ENCODE peak calls at places on chromosomes 11 and 22, in seven cellular contexts. One of them, this sample, is unnamed.

GRCh38 chr22:19848298-19849224 is 6.1 kb downstream of the GNB1L start:
- DNase-seq in SK-N-SH: no peak
- DNase-seq in HepG2: no peak
- DNase-seq in GM12878: no peak
- DNase-seq in K562: peak; percentile 83
- DNase-seq in H1: no peak
- DNase-seq in HCT116: peak; percentile 32
- DNase-seq in this sample: no peak

GRCh38 chr11:66016793-66017177 is 5.0 kb downstream of the CST6 start:
- DNase-seq in SK-N-SH: no peak
- DNase-seq in HepG2: no peak
- DNase-seq in GM12878: no peak
- DNase-seq in K562: no peak
- DNase-seq in H1: no peak
- DNase-seq in HCT116: no peak
- DNase-seq in this sample: no peak

GRCh38 chr11:131816046-131816445 is 445.6 kb downstream of the NTM start:
- DNase-seq in SK-N-SH: no peak
- DNase-seq in HepG2: no peak
- DNase-seq in GM12878: no peak
- DNase-seq in K562: no peak
- DNase-seq in H1: no peak
- DNase-seq in HCT116: no peak
- DNase-seq in this sample: no peak

GRCh38 chr11:119206512-119207299 is 567 bp downstream of the CBL start:
- DNase-seq in SK-N-SH: peak; percentile 81
- DNase-seq in HepG2: no peak
- DNase-seq in GM12878: no peak
- DNase-seq in K562: peak; percentile 83
- DNase-seq in H1: peak; percentile 81
- DNase-seq in HCT116: no peak
- DNase-seq in this sample: peak; percentile 31

GRCh38 chr11:47251751-47252150 is 3.1 kb upstream of the ACP2 start:
- DNase-seq in SK-N-SH: no peak
- DNase-seq in HepG2: no peak
- DNase-seq in GM12878: no peak
- DNase-seq in K562: no peak
- DNase-seq in H1: no peak
- DNase-seq in HCT116: no peak
- DNase-seq in this sample: no peak

GRCh38 chr11:16795146-16795545 is 56.7 kb downstream of the C11orf58 start:
- DNase-seq in SK-N-SH: no peak
- DNase-seq in HepG2: no peak
- DNase-seq in GM12878: no peak
- DNase-seq in K562: no peak
- DNase-seq in H1: no peak
- DNase-seq in HCT116: no peak
- DNase-seq in this sample: no peak

GRCh38 chr11:67545280-67545679 is 22.0 kb upstream of the CABP2 start:
- DNase-seq in SK-N-SH: no peak
- DNase-seq in HepG2: peak; percentile 45
- DNase-seq in GM12878: no peak
- DNase-seq in K562: peak; percentile 61
- DNase-seq in H1: no peak
- DNase-seq in HCT116: no peak
- DNase-seq in this sample: no peak

GRCh38 chr11:102449651-102450570 is 2.7 kb downstream of the TMEM123 start:
- DNase-seq in SK-N-SH: no peak
- DNase-seq in HepG2: peak; percentile 53
- DNase-seq in GM12878: no peak
- DNase-seq in K562: no peak
- DNase-seq in H1: no peak
- DNase-seq in HCT116: no peak
- DNase-seq in this sample: no peak

GRCh38 chr11:70745936-70746335 is 347.6 kb downstream of the CTTN start:
- DNase-seq in SK-N-SH: no peak
- DNase-seq in HepG2: no peak
- DNase-seq in GM12878: no peak
- DNase-seq in K562: no peak
- DNase-seq in H1: no peak
- DNase-seq in HCT116: no peak
- DNase-seq in this sample: no peak

GRCh38 chr11:60768202-60768601 is 11.5 kb downstream of the MS4A15 start:
- DNase-seq in SK-N-SH: no peak
- DNase-seq in HepG2: no peak
- DNase-seq in GM12878: no peak
- DNase-seq in K562: no peak
- DNase-seq in H1: no peak
- DNase-seq in HCT116: no peak
- DNase-seq in this sample: no peak

GRCh38 chr22:19359554-19360299 is 68.2 kb upstream of the CLTCL1 start:
- DNase-seq in SK-N-SH: no peak
- DNase-seq in HepG2: no peak
- DNase-seq in GM12878: peak; percentile 1
- DNase-seq in K562: no peak
- DNase-seq in H1: no peak
- DNase-seq in HCT116: no peak
- DNase-seq in this sample: no peak

GRCh38 chr22:25399649-25400151 is 164.8 kb upstream of the GRK3 start:
- DNase-seq in SK-N-SH: no peak
- DNase-seq in HepG2: no peak
- DNase-seq in GM12878: no peak
- DNase-seq in K562: no peak
- DNase-seq in H1: no peak
- DNase-seq in HCT116: no peak
- DNase-seq in this sample: no peak

GRCh38 chr11:86636275-86636674 is 36.1 kb downstream of the ME3 start:
- DNase-seq in SK-N-SH: no peak
- DNase-seq in HepG2: no peak
- DNase-seq in GM12878: no peak
- DNase-seq in K562: no peak
- DNase-seq in H1: no peak
- DNase-seq in HCT116: no peak
- DNase-seq in this sample: peak; percentile 25
- TF ChIP-seq JUND in SK-N-SH: no peak
- TF ChIP-seq JUND in HepG2: no peak
- TF ChIP-seq JUND in GM12878: no peak
- TF ChIP-seq JUND in K562: no peak
- TF ChIP-seq JUND in H1: no peak
- TF ChIP-seq JUND in HCT116: no peak
- TF ChIP-seq JUND in this sample: no peak

GRCh38 chr11:12815931-12816494 is 141.8 kb downstream of the TEAD1 start:
- DNase-seq in SK-N-SH: no peak
- DNase-seq in HepG2: no peak
- DNase-seq in GM12878: no peak
- DNase-seq in K562: no peak
- DNase-seq in H1: no peak
- DNase-seq in HCT116: no peak
- DNase-seq in this sample: no peak
- TF ChIP-seq JUND in SK-N-SH: no peak
- TF ChIP-seq JUND in HepG2: no peak
- TF ChIP-seq JUND in GM12878: no peak
- TF ChIP-seq JUND in K562: no peak
- TF ChIP-seq JUND in H1: no peak
- TF ChIP-seq JUND in HCT116: no peak
- TF ChIP-seq JUND in this sample: no peak

DNA sequence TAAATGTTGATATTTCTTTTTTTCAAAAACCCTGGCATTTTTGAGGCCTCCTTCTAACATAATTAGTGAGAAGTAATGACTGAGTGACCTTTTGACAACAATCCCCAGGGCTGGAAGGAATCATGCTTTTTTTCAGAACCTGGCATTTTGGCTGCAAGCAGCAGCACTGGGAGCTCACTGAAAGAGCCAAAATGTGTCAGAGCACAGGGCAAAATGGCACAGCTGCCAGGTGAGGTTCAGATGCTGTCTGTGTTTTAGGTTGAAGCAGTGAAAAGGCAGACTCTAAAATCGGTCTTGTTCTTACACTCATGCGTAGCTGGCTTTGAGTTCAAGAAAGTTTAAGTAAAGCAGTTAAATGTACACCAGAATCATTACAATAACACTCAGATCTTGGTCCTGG is 1063.8 kb downstream of the DLG2 start:
- DNase-seq in SK-N-SH: no peak
- DNase-seq in HepG2: no peak
- DNase-seq in GM12878: no peak
- DNase-seq in K562: no peak
- DNase-seq in H1: no peak
- DNase-seq in HCT116: no peak
- DNase-seq in this sample: no peak
- TF ChIP-seq JUND in SK-N-SH: no peak
- TF ChIP-seq JUND in HepG2: no peak
- TF ChIP-seq JUND in GM12878: no peak
- TF ChIP-seq JUND in K562: no peak
- TF ChIP-seq JUND in H1: no peak
- TF ChIP-seq JUND in HCT116: no peak
- TF ChIP-seq JUND in this sample: no peak

GRCh38 chr11:1258401-1259075 is 35.7 kb downstream of the MUC5B start:
- DNase-seq in SK-N-SH: no peak
- DNase-seq in HepG2: no peak
- DNase-seq in GM12878: no peak
- DNase-seq in K562: no peak
- DNase-seq in H1: no peak
- DNase-seq in HCT116: no peak
- DNase-seq in this sample: no peak
- TF ChIP-seq JUND in SK-N-SH: no peak
- TF ChIP-seq JUND in HepG2: no peak
- TF ChIP-seq JUND in GM12878: no peak
- TF ChIP-seq JUND in K562: no peak
- TF ChIP-seq JUND in H1: no peak
- TF ChIP-seq JUND in HCT116: no peak
- TF ChIP-seq JUND in this sample: no peak